ENCODE peak calls at places on chromosomes 6 and 20, in seven cellular contexts. F is foreskin fibroblast, B is MM.1S, V is cardiac muscle cell, I is Peyer's patch, U is upper lobe of left lung, E is esophagus muscularis mucosa. T is an unnamed sample.

GRCh38 chr6:152502421-152503188 is 134.6 kb downstream of the SYNE1 start:
- DNase-seq in E (no peak), B (no peak), V (no peak), F (no peak), U (no peak), I (no peak), T (no peak)

GRCh38 chr6:53263915-53264314 is 84.8 kb downstream of the ELOVL5 start:
- DNase-seq in I (no peak), U (no peak), F (peak), E (no peak), V (peak), B (no peak), T (no peak)

GRCh38 chr6:158879180-158879579 is 60.0 kb upstream of the EZR start:
- DNase-seq in E (no peak), I (no peak), B (no peak), V (peak), F (peak), U (no peak), T (no peak)

GRCh38 chr6:138115877-138116660 is 8.8 kb upstream of the PERP start:
- DNase-seq in E (no peak), I (peak), F (peak), B (peak), V (peak), U (peak), T (no peak)

GRCh38 chr20:38132910-38133501 is 32.1 kb downstream of the TGM2 start:
- DNase-seq in V (no peak), B (no peak), F (no peak), U (no peak), E (no peak), I (no peak), T (no peak)

GRCh38 chr20:45968801-45969711 is 2.9 kb downstream of the ZNF335 start:
- DNase-seq in E (no peak), I (no peak), F (peak), B (no peak), U (peak), V (no peak), T (no peak)

GRCh38 chr6:7106752-7107577 is 796 bp upstream of the RREB1 start:
- DNase-seq in E (no peak), I (peak), V (no peak), F (peak), U (peak), B (no peak), T (peak)

GRCh38 chr6:44721954-44722578 is 334.6 kb downstream of the CDC5L start:
- DNase-seq in I (no peak), U (no peak), F (no peak), E (no peak), B (no peak), V (no peak), T (no peak)

GRCh38 chr6:122994256-122994655 is 1.8 kb upstream of the CLVS2 start:
- DNase-seq in U (no peak), E (no peak), B (no peak), F (no peak), V (no peak), I (no peak), T (no peak)

GRCh38 chr20:43102394-43102793 is 87.3 kb downstream of the PTPRT start:
- DNase-seq in B (no peak), V (no peak), F (no peak), E (no peak), U (no peak), I (no peak), T (no peak)
- TF ChIP-seq CTCF in B (peak), V (no peak), F (no peak), E (no peak), U (no peak), I (no peak), T (no peak)

GRCh38 chr6:160667854-160668481 is 3.9 kb upstream of the LPA start:
- DNase-seq in U (peak), V (no peak), E (peak), B (peak), I (no peak), F (no peak), T (no peak)
- TF ChIP-seq CTCF in U (no peak), V (no peak), E (no peak), B (peak), I (peak), F (no peak), T (no peak)

GRCh38 chr6:144586986-144587385 is 301.9 kb downstream of the UTRN start:
- DNase-seq in E (no peak), I (no peak), B (no peak), U (no peak), V (no peak), F (no peak), T (no peak)
- TF ChIP-seq CTCF in E (no peak), I (no peak), B (no peak), U (no peak), V (no peak), F (no peak), T (no peak)

GRCh38 chr6:154526997-154527396 is 16.5 kb upstream of the CNKSR3 start:
- DNase-seq in U (no peak), B (no peak), E (no peak), F (no peak), V (no peak), I (no peak), T (no peak)
- TF ChIP-seq CTCF in U (no peak), B (no peak), E (no peak), F (no peak), V (no peak), I (no peak), T (no peak)

GRCh38 chr20:61973515-61974356 is 91.9 kb downstream of the TAF4 start:
- DNase-seq in F (no peak), U (no peak), E (no peak), I (no peak), B (no peak), V (no peak), T (no peak)
- TF ChIP-seq CTCF in F (no peak), U (no peak), E (no peak), I (no peak), B (no peak), V (no peak), T (no peak)